ENCODE peak calls at places on chromosomes 12 and 14, in nine cellular contexts. One of them, this sample, is unnamed.

GRCh38 chr12:128388461-128388921 is 121.5 kb downstream of the TMEM132C start:
- DNase-seq in hepatocyte: peak
- DNase-seq in HCEC 1CT: no peak
- DNase-seq in activated CD8-positive, alpha-beta memory T cell treated with anti-CD3 and anti-CD28 coated beads, Interleukin-2, amount 50 U/mL, for 48 hours: no peak
- DNase-seq in T47D: no peak
- DNase-seq in cardiac fibroblast: no peak
- DNase-seq in thoracic aorta: no peak
- DNase-seq in aorta: no peak
- DNase-seq in neural crest cell: no peak
- DNase-seq in this sample: peak

GRCh38 chr12:92186038-92186470 is 40.4 kb upstream of the BTG1 start:
- DNase-seq in hepatocyte: no peak
- DNase-seq in HCEC 1CT: no peak
- DNase-seq in activated CD8-positive, alpha-beta memory T cell treated with anti-CD3 and anti-CD28 coated beads, Interleukin-2, amount 50 U/mL, for 48 hours: no peak
- DNase-seq in T47D: no peak
- DNase-seq in cardiac fibroblast: no peak
- DNase-seq in thoracic aorta: no peak
- DNase-seq in aorta: no peak
- DNase-seq in neural crest cell: no peak
- DNase-seq in this sample: no peak

GRCh38 chr14:103861413-103862392 is 14.3 kb upstream of the PPP1R13B start:
- DNase-seq in hepatocyte: no peak
- DNase-seq in HCEC 1CT: no peak
- DNase-seq in activated CD8-positive, alpha-beta memory T cell treated with anti-CD3 and anti-CD28 coated beads, Interleukin-2, amount 50 U/mL, for 48 hours: no peak
- DNase-seq in T47D: no peak
- DNase-seq in cardiac fibroblast: no peak
- DNase-seq in thoracic aorta: no peak
- DNase-seq in aorta: no peak
- DNase-seq in neural crest cell: no peak
- DNase-seq in this sample: no peak

GRCh38 chr12:9732966-9733461 is at the start of gene CLECL1:
- DNase-seq in hepatocyte: no peak
- DNase-seq in HCEC 1CT: no peak
- DNase-seq in activated CD8-positive, alpha-beta memory T cell treated with anti-CD3 and anti-CD28 coated beads, Interleukin-2, amount 50 U/mL, for 48 hours: no peak
- DNase-seq in T47D: no peak
- DNase-seq in cardiac fibroblast: no peak
- DNase-seq in thoracic aorta: no peak
- DNase-seq in aorta: no peak
- DNase-seq in neural crest cell: no peak
- DNase-seq in this sample: no peak

GRCh38 chr14:29262979-29263378 is 496.4 kb downstream of the FOXG1 start:
- DNase-seq in hepatocyte: no peak
- DNase-seq in HCEC 1CT: peak
- DNase-seq in activated CD8-positive, alpha-beta memory T cell treated with anti-CD3 and anti-CD28 coated beads, Interleukin-2, amount 50 U/mL, for 48 hours: no peak
- DNase-seq in T47D: no peak
- DNase-seq in cardiac fibroblast: peak
- DNase-seq in thoracic aorta: no peak
- DNase-seq in aorta: no peak
- DNase-seq in neural crest cell: no peak
- DNase-seq in this sample: no peak

GRCh38 chr12:57517187-57517586 is 3.1 kb downstream of the DDIT3 start:
- DNase-seq in hepatocyte: no peak
- DNase-seq in HCEC 1CT: peak
- DNase-seq in activated CD8-positive, alpha-beta memory T cell treated with anti-CD3 and anti-CD28 coated beads, Interleukin-2, amount 50 U/mL, for 48 hours: no peak
- DNase-seq in T47D: no peak
- DNase-seq in cardiac fibroblast: peak
- DNase-seq in thoracic aorta: no peak
- DNase-seq in aorta: no peak
- DNase-seq in neural crest cell: no peak
- DNase-seq in this sample: no peak

GRCh38 chr12:65536876-65537661 is 258.6 kb downstream of the MSRB3 start:
- DNase-seq in hepatocyte: peak
- DNase-seq in HCEC 1CT: peak
- DNase-seq in activated CD8-positive, alpha-beta memory T cell treated with anti-CD3 and anti-CD28 coated beads, Interleukin-2, amount 50 U/mL, for 48 hours: no peak
- DNase-seq in T47D: no peak
- DNase-seq in cardiac fibroblast: peak
- DNase-seq in thoracic aorta: peak
- DNase-seq in aorta: peak
- DNase-seq in neural crest cell: no peak
- DNase-seq in this sample: no peak

GRCh38 chr12:129385637-129385990 is 518.2 kb downstream of the TMEM132D start:
- DNase-seq in hepatocyte: no peak
- DNase-seq in HCEC 1CT: no peak
- DNase-seq in activated CD8-positive, alpha-beta memory T cell treated with anti-CD3 and anti-CD28 coated beads, Interleukin-2, amount 50 U/mL, for 48 hours: no peak
- DNase-seq in T47D: no peak
- DNase-seq in cardiac fibroblast: no peak
- DNase-seq in thoracic aorta: no peak
- DNase-seq in aorta: no peak
- DNase-seq in neural crest cell: no peak
- DNase-seq in this sample: no peak

GRCh38 chr14:74444866-74445265 is 18.9 kb upstream of the SYNDIG1L start:
- DNase-seq in hepatocyte: no peak
- DNase-seq in HCEC 1CT: no peak
- DNase-seq in activated CD8-positive, alpha-beta memory T cell treated with anti-CD3 and anti-CD28 coated beads, Interleukin-2, amount 50 U/mL, for 48 hours: no peak
- DNase-seq in T47D: peak
- DNase-seq in cardiac fibroblast: no peak
- DNase-seq in thoracic aorta: no peak
- DNase-seq in aorta: no peak
- DNase-seq in neural crest cell: no peak
- DNase-seq in this sample: no peak

GRCh38 chr12:116712458-116713303 is 25.2 kb downstream of the SPRING1 start:
- DNase-seq in hepatocyte: no peak
- DNase-seq in HCEC 1CT: no peak
- DNase-seq in activated CD8-positive, alpha-beta memory T cell treated with anti-CD3 and anti-CD28 coated beads, Interleukin-2, amount 50 U/mL, for 48 hours: no peak
- DNase-seq in T47D: no peak
- DNase-seq in cardiac fibroblast: no peak
- DNase-seq in thoracic aorta: no peak
- DNase-seq in aorta: no peak
- DNase-seq in neural crest cell: no peak
- DNase-seq in this sample: no peak

GRCh38 chr14:35405304-35405996 is 901 bp upstream of the NFKBIA start:
- DNase-seq in hepatocyte: peak
- DNase-seq in HCEC 1CT: no peak
- DNase-seq in activated CD8-positive, alpha-beta memory T cell treated with anti-CD3 and anti-CD28 coated beads, Interleukin-2, amount 50 U/mL, for 48 hours: no peak
- DNase-seq in T47D: peak
- DNase-seq in cardiac fibroblast: peak
- DNase-seq in thoracic aorta: no peak
- DNase-seq in aorta: peak
- DNase-seq in neural crest cell: no peak
- DNase-seq in this sample: no peak

GRCh38 chr12:65881348-65881961 is 57.2 kb downstream of the HMGA2 start:
- DNase-seq in hepatocyte: peak
- DNase-seq in HCEC 1CT: peak
- DNase-seq in activated CD8-positive, alpha-beta memory T cell treated with anti-CD3 and anti-CD28 coated beads, Interleukin-2, amount 50 U/mL, for 48 hours: no peak
- DNase-seq in T47D: peak
- DNase-seq in cardiac fibroblast: peak
- DNase-seq in thoracic aorta: no peak
- DNase-seq in aorta: peak
- DNase-seq in neural crest cell: no peak
- DNase-seq in this sample: peak

GRCh38 chr12:13038491-13039161 is 5.6 kb upstream of the FAM234B start:
- DNase-seq in hepatocyte: no peak
- DNase-seq in HCEC 1CT: peak
- DNase-seq in activated CD8-positive, alpha-beta memory T cell treated with anti-CD3 and anti-CD28 coated beads, Interleukin-2, amount 50 U/mL, for 48 hours: no peak
- DNase-seq in T47D: no peak
- DNase-seq in cardiac fibroblast: peak
- DNase-seq in thoracic aorta: no peak
- DNase-seq in aorta: no peak
- DNase-seq in neural crest cell: no peak
- DNase-seq in this sample: no peak

GRCh38 chr12:49892084-49892731 is 11.5 kb downstream of the FAIM2 start:
- DNase-seq in hepatocyte: no peak
- DNase-seq in HCEC 1CT: no peak
- DNase-seq in activated CD8-positive, alpha-beta memory T cell treated with anti-CD3 and anti-CD28 coated beads, Interleukin-2, amount 50 U/mL, for 48 hours: no peak
- DNase-seq in T47D: no peak
- DNase-seq in cardiac fibroblast: no peak
- DNase-seq in thoracic aorta: no peak
- DNase-seq in aorta: peak
- DNase-seq in neural crest cell: no peak
- DNase-seq in this sample: no peak

GRCh38 chr12:128266086-128266485 is 884 bp upstream of the TMEM132C start:
- DNase-seq in hepatocyte: no peak
- DNase-seq in HCEC 1CT: no peak
- DNase-seq in activated CD8-positive, alpha-beta memory T cell treated with anti-CD3 and anti-CD28 coated beads, Interleukin-2, amount 50 U/mL, for 48 hours: no peak
- DNase-seq in T47D: no peak
- DNase-seq in cardiac fibroblast: no peak
- DNase-seq in thoracic aorta: no peak
- DNase-seq in aorta: no peak
- DNase-seq in neural crest cell: no peak
- DNase-seq in this sample: no peak

GRCh38 chr12:26863515-26863914 is 30.5 kb upstream of the ITPR2 start:
- DNase-seq in hepatocyte: no peak
- DNase-seq in HCEC 1CT: peak
- DNase-seq in activated CD8-positive, alpha-beta memory T cell treated with anti-CD3 and anti-CD28 coated beads, Interleukin-2, amount 50 U/mL, for 48 hours: no peak
- DNase-seq in T47D: no peak
- DNase-seq in cardiac fibroblast: peak
- DNase-seq in thoracic aorta: no peak
- DNase-seq in aorta: no peak
- DNase-seq in neural crest cell: no peak
- DNase-seq in this sample: no peak

GRCh38 chr14:22390824-22391461 is 198.1 kb downstream of the DAD1 start:
- DNase-seq in hepatocyte: peak
- DNase-seq in HCEC 1CT: no peak
- DNase-seq in activated CD8-positive, alpha-beta memory T cell treated with anti-CD3 and anti-CD28 coated beads, Interleukin-2, amount 50 U/mL, for 48 hours: no peak
- DNase-seq in T47D: no peak
- DNase-seq in cardiac fibroblast: no peak
- DNase-seq in thoracic aorta: no peak
- DNase-seq in aorta: no peak
- DNase-seq in neural crest cell: no peak
- DNase-seq in this sample: no peak

GRCh38 chr12:109533487-109533740 is 39.9 kb downstream of the MMAB start:
- DNase-seq in hepatocyte: no peak
- DNase-seq in HCEC 1CT: no peak
- DNase-seq in activated CD8-positive, alpha-beta memory T cell treated with anti-CD3 and anti-CD28 coated beads, Interleukin-2, amount 50 U/mL, for 48 hours: no peak
- DNase-seq in T47D: no peak
- DNase-seq in cardiac fibroblast: no peak
- DNase-seq in thoracic aorta: no peak
- DNase-seq in aorta: no peak
- DNase-seq in neural crest cell: no peak
- DNase-seq in this sample: no peak

GRCh38 chr12:100706029-100706428 is 88.5 kb upstream of the ANO4 start:
- DNase-seq in hepatocyte: peak
- DNase-seq in HCEC 1CT: peak
- DNase-seq in activated CD8-positive, alpha-beta memory T cell treated with anti-CD3 and anti-CD28 coated beads, Interleukin-2, amount 50 U/mL, for 48 hours: no peak
- DNase-seq in T47D: no peak
- DNase-seq in cardiac fibroblast: peak
- DNase-seq in thoracic aorta: no peak
- DNase-seq in aorta: no peak
- DNase-seq in neural crest cell: no peak
- DNase-seq in this sample: no peak

GRCh38 chr12:27869567-27869966 is 89.5 kb upstream of the MANSC4 start:
- DNase-seq in hepatocyte: no peak
- DNase-seq in HCEC 1CT: no peak
- DNase-seq in activated CD8-positive, alpha-beta memory T cell treated with anti-CD3 and anti-CD28 coated beads, Interleukin-2, amount 50 U/mL, for 48 hours: no peak
- DNase-seq in T47D: no peak
- DNase-seq in cardiac fibroblast: no peak
- DNase-seq in thoracic aorta: no peak
- DNase-seq in aorta: no peak
- DNase-seq in neural crest cell: no peak
- DNase-seq in this sample: no peak

GRCh38 chr12:114625294-114625851 is 58.6 kb downstream of the TBX3 start:
- DNase-seq in hepatocyte: peak
- DNase-seq in HCEC 1CT: peak
- DNase-seq in activated CD8-positive, alpha-beta memory T cell treated with anti-CD3 and anti-CD28 coated beads, Interleukin-2, amount 50 U/mL, for 48 hours: peak
- DNase-seq in T47D: peak
- DNase-seq in cardiac fibroblast: peak
- DNase-seq in thoracic aorta: no peak
- DNase-seq in aorta: no peak
- DNase-seq in neural crest cell: peak
- DNase-seq in this sample: no peak

GRCh38 chr12:128938886-128939285 is 85.6 kb downstream of the GLT1D1 start:
- DNase-seq in hepatocyte: peak
- DNase-seq in HCEC 1CT: no peak
- DNase-seq in activated CD8-positive, alpha-beta memory T cell treated with anti-CD3 and anti-CD28 coated beads, Interleukin-2, amount 50 U/mL, for 48 hours: no peak
- DNase-seq in T47D: peak
- DNase-seq in cardiac fibroblast: no peak
- DNase-seq in thoracic aorta: no peak
- DNase-seq in aorta: no peak
- DNase-seq in neural crest cell: no peak
- DNase-seq in this sample: peak

GRCh38 chr12:30796508-30796780 is 41.7 kb upstream of the CAPRIN2 start:
- DNase-seq in hepatocyte: peak
- DNase-seq in HCEC 1CT: peak
- DNase-seq in activated CD8-positive, alpha-beta memory T cell treated with anti-CD3 and anti-CD28 coated beads, Interleukin-2, amount 50 U/mL, for 48 hours: no peak
- DNase-seq in T47D: no peak
- DNase-seq in cardiac fibroblast: peak
- DNase-seq in thoracic aorta: no peak
- DNase-seq in aorta: peak
- DNase-seq in neural crest cell: no peak
- DNase-seq in this sample: no peak

GRCh38 chr12:53051058-53051880 is 1.4 kb downstream of the TNS2 start:
- DNase-seq in hepatocyte: peak
- DNase-seq in HCEC 1CT: peak
- DNase-seq in activated CD8-positive, alpha-beta memory T cell treated with anti-CD3 and anti-CD28 coated beads, Interleukin-2, amount 50 U/mL, for 48 hours: no peak
- DNase-seq in T47D: peak
- DNase-seq in cardiac fibroblast: peak
- DNase-seq in thoracic aorta: no peak
- DNase-seq in aorta: peak
- DNase-seq in neural crest cell: no peak
- DNase-seq in this sample: peak

GRCh38 chr14:56244138-56244789 is 126.1 kb downstream of the PELI2 start:
- DNase-seq in hepatocyte: no peak
- DNase-seq in HCEC 1CT: peak
- DNase-seq in activated CD8-positive, alpha-beta memory T cell treated with anti-CD3 and anti-CD28 coated beads, Interleukin-2, amount 50 U/mL, for 48 hours: no peak
- DNase-seq in T47D: no peak
- DNase-seq in cardiac fibroblast: peak
- DNase-seq in thoracic aorta: no peak
- DNase-seq in aorta: no peak
- DNase-seq in neural crest cell: no peak
- DNase-seq in this sample: no peak

GRCh38 chr14:37491076-37491475 is 104.0 kb downstream of the FOXA1 start:
- DNase-seq in hepatocyte: no peak
- DNase-seq in HCEC 1CT: no peak
- DNase-seq in activated CD8-positive, alpha-beta memory T cell treated with anti-CD3 and anti-CD28 coated beads, Interleukin-2, amount 50 U/mL, for 48 hours: no peak
- DNase-seq in T47D: no peak
- DNase-seq in cardiac fibroblast: no peak
- DNase-seq in thoracic aorta: no peak
- DNase-seq in aorta: no peak
- DNase-seq in neural crest cell: no peak
- DNase-seq in this sample: no peak

GRCh38 chr12:6223545-6223944 is 23.3 kb downstream of the CD9 start:
- DNase-seq in hepatocyte: no peak
- DNase-seq in HCEC 1CT: no peak
- DNase-seq in activated CD8-positive, alpha-beta memory T cell treated with anti-CD3 and anti-CD28 coated beads, Interleukin-2, amount 50 U/mL, for 48 hours: no peak
- DNase-seq in T47D: no peak
- DNase-seq in cardiac fibroblast: no peak
- DNase-seq in thoracic aorta: no peak
- DNase-seq in aorta: no peak
- DNase-seq in neural crest cell: no peak
- DNase-seq in this sample: no peak

GRCh38 chr14:103134919-103135318 is 11.7 kb downstream of the TNFAIP2 start:
- DNase-seq in hepatocyte: no peak
- DNase-seq in HCEC 1CT: no peak
- DNase-seq in activated CD8-positive, alpha-beta memory T cell treated with anti-CD3 and anti-CD28 coated beads, Interleukin-2, amount 50 U/mL, for 48 hours: no peak
- DNase-seq in T47D: no peak
- DNase-seq in cardiac fibroblast: no peak
- DNase-seq in thoracic aorta: no peak
- DNase-seq in aorta: no peak
- DNase-seq in neural crest cell: no peak
- DNase-seq in this sample: no peak

GRCh38 chr12:112617191-112617505 is 174.4 kb upstream of the RPH3A start:
- DNase-seq in hepatocyte: no peak
- DNase-seq in HCEC 1CT: no peak
- DNase-seq in activated CD8-positive, alpha-beta memory T cell treated with anti-CD3 and anti-CD28 coated beads, Interleukin-2, amount 50 U/mL, for 48 hours: no peak
- DNase-seq in T47D: no peak
- DNase-seq in cardiac fibroblast: no peak
- DNase-seq in thoracic aorta: no peak
- DNase-seq in aorta: no peak
- DNase-seq in neural crest cell: no peak
- DNase-seq in this sample: no peak

GRCh38 chr14:97977711-97978261 is 1180.6 kb downstream of the VRK1 start:
- DNase-seq in hepatocyte: peak
- DNase-seq in HCEC 1CT: no peak
- DNase-seq in activated CD8-positive, alpha-beta memory T cell treated with anti-CD3 and anti-CD28 coated beads, Interleukin-2, amount 50 U/mL, for 48 hours: peak
- DNase-seq in T47D: peak
- DNase-seq in cardiac fibroblast: no peak
- DNase-seq in thoracic aorta: peak
- DNase-seq in aorta: peak
- DNase-seq in neural crest cell: no peak
- DNase-seq in this sample: peak

GRCh38 chr12:89504560-89505346 is 19.8 kb downstream of the GALNT4 start:
- DNase-seq in hepatocyte: no peak
- DNase-seq in HCEC 1CT: peak
- DNase-seq in activated CD8-positive, alpha-beta memory T cell treated with anti-CD3 and anti-CD28 coated beads, Interleukin-2, amount 50 U/mL, for 48 hours: no peak
- DNase-seq in T47D: peak
- DNase-seq in cardiac fibroblast: peak
- DNase-seq in thoracic aorta: no peak
- DNase-seq in aorta: no peak
- DNase-seq in neural crest cell: no peak
- DNase-seq in this sample: no peak